ENCODE peak calls at places on chromosomes 7 and 10, in seven cellular contexts. C is uterus, W is body of pancreas, T is HCT116, E is prostate gland, F is heart left ventricle, S is A549. N is an unnamed sample.

GRCh38 chr10:34008641-34009040 is 674.2 kb upstream of the NRP1 start:
- DNase-seq in C (no peak), W (no peak), T (no peak), E (no peak), F (no peak), S (no peak), N (no peak)

GRCh38 chr7:93860261-93860660 is 30.3 kb downstream of the TFPI2 start:
- DNase-seq in C (no peak), W (no peak), T (no peak), E (no peak), F (no peak), S (no peak), N (no peak)

GRCh38 chr10:35372329-35372728 is 36.0 kb downstream of the CCNY start:
- DNase-seq in C (peak), W (no peak), T (no peak), E (no peak), F (peak), S (no peak), N (no peak)

GRCh38 chr10:71713135-71714040 is 6.2 kb downstream of the C10orf105 start:
- DNase-seq in C (peak), W (peak), T (no peak), E (peak), F (peak), S (no peak), N (peak)

GRCh38 chr10:104089621-104090020 is 3.9 kb upstream of the COL17A1 start:
- DNase-seq in C (no peak), W (no peak), T (no peak), E (no peak), F (no peak), S (no peak), N (no peak)

GRCh38 chr10:11936389-11937152 is 106.0 kb downstream of the UPF2 start:
- DNase-seq in C (no peak), W (no peak), T (no peak), E (no peak), F (no peak), S (no peak), N (no peak)

GRCh38 chr7:39217752-39218151 is 240.0 kb downstream of the POU6F2 start:
- DNase-seq in C (no peak), W (no peak), T (no peak), E (no peak), F (no peak), S (no peak), N (no peak)

GRCh38 chr7:37097983-37098382 is 350.7 kb downstream of the ELMO1 start:
- DNase-seq in C (no peak), W (no peak), T (no peak), E (no peak), F (no peak), S (no peak), N (no peak)

GRCh38 chr7:6251653-6252052 is 20.8 kb downstream of the CYTH3 start:
- DNase-seq in C (no peak), W (no peak), T (no peak), E (no peak), F (no peak), S (no peak), N (no peak)

GRCh38 chr7:54841772-54842707 is 83.0 kb upstream of the SEC61G start:
- DNase-seq in C (no peak), W (peak), T (peak), E (no peak), F (no peak), S (peak), N (no peak)

GRCh38 chr7:24717694-24718320 is 39.5 kb downstream of the GSDME start:
- DNase-seq in C (no peak), W (no peak), T (no peak), E (no peak), F (no peak), S (no peak), N (no peak)

GRCh38 chr10:130557181-130557580 is 421.0 kb downstream of the GLRX3 start:
- DNase-seq in C (no peak), W (no peak), T (no peak), E (no peak), F (no peak), S (no peak), N (no peak)

GRCh38 chr10:59106441-59106840 is 70.0 kb upstream of the PHYHIPL start:
- DNase-seq in C (no peak), W (no peak), T (no peak), E (no peak), F (no peak), S (no peak), N (no peak)

GRCh38 chr10:63072951-63073350 is 60.2 kb upstream of the NRBF2 start:
- DNase-seq in C (no peak), W (no peak), T (no peak), E (no peak), F (no peak), S (no peak), N (no peak)

GRCh38 chr10:127976701-127977367 is 69.9 kb downstream of the PTPRE start:
- DNase-seq in C (no peak), W (no peak), T (no peak), E (no peak), F (no peak), S (no peak), N (peak)

GRCh38 chr10:99536400-99537254 is 3.9 kb downstream of the NKX2-3 start:
- DNase-seq in C (no peak), W (no peak), T (no peak), E (no peak), F (no peak), S (no peak), N (no peak)

GRCh38 chr10:48885376-48885775 is 54.3 kb downstream of the LRRC18 start:
- DNase-seq in C (no peak), W (no peak), T (peak), E (no peak), F (no peak), S (peak), N (no peak)

GRCh38 chr7:36127075-36127740 is 25.8 kb upstream of the EEPD1 start:
- DNase-seq in C (no peak), W (no peak), T (no peak), E (no peak), F (peak), S (no peak), N (no peak)

GRCh38 chr10:70502406-70502805 is 23.8 kb downstream of the PALD1 start:
- DNase-seq in C (no peak), W (no peak), T (no peak), E (no peak), F (no peak), S (no peak), N (no peak)

GRCh38 chr7:138074540-138074939 is 1.7 kb upstream of the AKR1D1 start:
- DNase-seq in C (no peak), W (no peak), T (no peak), E (no peak), F (no peak), S (no peak), N (no peak)

GRCh38 chr7:44575054-44575453 is 1.3 kb upstream of the DDX56 start:
- DNase-seq in C (no peak), W (no peak), T (no peak), E (no peak), F (no peak), S (no peak), N (no peak)

GRCh38 chr7:44576228-44576627 is 2.5 kb upstream of the DDX56 start:
- DNase-seq in C (no peak), W (no peak), T (no peak), E (no peak), F (no peak), S (no peak), N (no peak)

GRCh38 chr7:44572771-44573170 is 937 bp downstream of the DDX56 start:
- DNase-seq in C (no peak), W (no peak), T (no peak), E (no peak), F (no peak), S (no peak), N (no peak)

GRCh38 chr7:44574286-44574872 is 671 bp upstream of the DDX56 start:
- DNase-seq in C (no peak), W (no peak), T (no peak), E (no peak), F (no peak), S (no peak), N (no peak)

DNA sequence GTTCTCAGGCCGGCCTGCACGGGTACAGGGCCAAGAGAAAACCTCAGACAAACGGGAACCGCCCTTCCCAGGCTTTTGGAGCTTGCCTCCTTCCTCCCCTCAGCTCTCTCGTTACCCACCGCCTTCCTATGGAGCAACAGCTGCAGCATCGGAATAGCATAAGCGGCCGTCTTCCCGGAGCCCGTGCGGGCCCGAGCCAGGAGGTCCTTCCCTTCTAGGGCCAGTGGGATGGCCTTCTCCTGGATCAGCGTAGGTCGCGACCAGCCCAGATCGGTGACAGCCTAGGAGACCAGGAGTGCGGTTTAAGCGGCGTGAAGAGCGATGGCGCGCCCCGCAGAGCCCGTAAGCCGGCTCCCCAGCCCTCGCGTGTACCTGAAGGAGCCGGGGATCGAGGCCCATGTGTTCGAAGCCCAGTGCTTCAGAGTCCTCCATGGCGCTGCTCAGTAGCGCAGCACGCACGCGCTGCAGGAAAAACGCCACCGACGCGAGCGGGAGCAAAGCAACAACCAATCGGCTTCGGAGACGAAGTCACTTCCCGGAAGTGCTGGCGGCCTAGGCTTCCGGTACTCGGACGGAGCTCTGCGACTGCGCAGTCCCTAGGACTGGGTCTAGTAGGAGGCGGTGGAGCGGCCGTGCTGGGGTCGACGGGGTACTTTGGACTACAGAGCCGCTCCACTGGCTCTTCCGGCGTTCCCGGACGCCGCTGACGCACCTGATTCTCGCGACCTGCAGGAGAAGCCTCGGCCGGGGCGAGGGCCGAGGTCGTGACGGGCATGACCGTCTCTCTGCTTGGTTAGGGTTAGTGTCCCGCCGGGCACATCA is at the start of gene DDX56:
- DNase-seq in C (peak), W (peak), T (peak), E (peak), F (peak), S (peak), N (peak)
- H3K4me3 ChIP-seq in C (peak), W (peak), T (peak), E (peak), F (peak), S (peak), N (peak)

GRCh38 chr10:79446451-79447020 is 1.1 kb upstream of the ZCCHC24 start:
- DNase-seq in C (peak), W (peak), T (no peak), E (peak), F (peak), S (no peak), N (peak)
- TF ChIP-seq POLR2A in C (no peak), W (no peak), T (no peak), E (no peak), F (no peak), S (no peak), N (no peak)

DNA sequence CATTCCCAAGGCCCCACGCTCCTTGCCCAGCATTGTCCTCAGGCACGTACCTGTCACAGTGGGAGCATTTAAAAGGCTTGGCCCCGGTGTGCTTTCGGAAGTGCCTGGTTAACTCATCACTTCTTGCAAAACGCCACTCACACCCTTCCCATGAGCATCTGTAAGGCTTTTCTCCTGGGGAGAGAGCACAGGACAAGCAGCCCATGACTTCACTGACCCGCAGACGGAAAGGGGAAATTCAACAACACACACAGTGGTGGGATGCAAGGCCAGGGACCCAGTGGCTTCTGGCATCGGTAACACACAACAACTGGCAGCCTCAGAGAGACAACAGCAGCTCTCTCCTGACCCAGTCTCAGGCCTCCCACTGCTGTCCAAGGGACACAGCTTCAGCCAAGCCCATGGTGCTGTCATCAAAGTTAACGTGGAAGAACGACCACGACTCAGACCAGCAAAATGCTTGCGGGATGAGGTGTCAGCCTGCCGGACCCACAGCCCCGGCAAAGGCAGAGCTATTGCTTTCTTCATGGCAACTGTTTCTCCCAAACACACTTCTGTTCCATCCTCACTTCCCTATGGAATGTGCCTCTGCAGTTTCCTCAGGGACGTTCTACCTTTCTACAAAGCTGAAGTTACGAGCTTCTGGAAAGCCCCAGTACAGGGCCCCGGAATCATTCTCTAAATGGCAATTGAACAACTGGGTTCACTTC is 4.8 kb downstream of the KLF6 start:
- DNase-seq in C (no peak), W (peak), T (no peak), E (no peak), F (no peak), S (no peak), N (no peak)
- H3K4me3 ChIP-seq in C (peak), W (no peak), T (no peak), E (no peak), F (peak), S (peak), N (peak)

GRCh38 chr7:139681812-139682135 is 96.0 kb downstream of the HIPK2 start:
- DNase-seq in C (no peak), W (no peak), T (no peak), E (no peak), F (no peak), S (no peak), N (no peak)
- TF ChIP-seq POLR2A in C (no peak), W (no peak), T (no peak), E (no peak), F (no peak), S (no peak), N (no peak)

DNA sequence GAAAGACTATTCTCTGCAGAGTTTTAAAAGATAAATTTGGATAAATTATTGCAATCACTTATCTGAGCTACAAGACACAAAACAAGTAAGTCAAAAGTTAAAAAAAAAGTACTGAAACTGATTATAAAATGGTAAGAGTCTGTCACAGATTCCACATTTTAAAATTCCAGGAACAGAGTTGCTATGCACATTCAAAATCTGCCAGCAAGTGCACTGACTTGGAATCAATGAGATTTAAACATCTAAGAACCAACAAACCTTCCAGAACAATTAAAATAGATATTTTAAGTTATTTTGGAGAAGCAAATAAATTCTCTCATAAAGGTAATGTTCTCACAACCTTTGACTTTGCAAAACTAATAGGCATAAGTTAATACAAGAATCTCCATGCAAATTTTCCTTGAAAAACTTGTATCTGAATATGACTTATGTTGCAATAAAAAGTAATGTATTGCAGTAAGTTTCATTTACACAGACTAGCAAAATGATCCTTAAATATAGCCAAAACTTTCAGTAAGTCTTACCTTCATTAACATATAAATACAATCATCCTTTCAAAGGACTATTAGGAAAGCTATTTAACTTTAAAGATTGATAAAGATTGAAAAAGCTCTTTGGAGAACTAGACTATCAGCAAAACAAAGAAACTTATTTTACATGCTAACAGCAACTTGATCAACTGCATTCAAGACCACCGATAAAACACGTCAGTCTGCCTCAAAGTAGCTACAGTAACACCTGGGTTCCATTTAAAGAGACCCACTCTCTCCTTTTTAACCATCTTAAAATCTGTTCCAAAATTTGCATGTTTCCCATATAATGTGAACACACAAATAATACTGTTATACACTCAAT is 4.4 kb downstream of the ETV1 start:
- DNase-seq in C (no peak), W (no peak), T (no peak), E (no peak), F (no peak), S (no peak), N (no peak)
- H3K4me3 ChIP-seq in C (no peak), W (no peak), T (no peak), E (no peak), F (peak), S (no peak), N (no peak)

GRCh38 chr10:103041391-103041790 is 123.3 kb downstream of the CNNM2 start:
- DNase-seq in C (no peak), W (no peak), T (no peak), E (no peak), F (no peak), S (no peak), N (no peak)

GRCh38 chr10:103040424-103040823 is 122.3 kb downstream of the CNNM2 start:
- DNase-seq in C (no peak), W (no peak), T (no peak), E (no peak), F (no peak), S (no peak), N (no peak)

GRCh38 chr10:103042908-103043307 is 124.8 kb downstream of the CNNM2 start:
- DNase-seq in C (no peak), W (no peak), T (no peak), E (no peak), F (no peak), S (peak), N (no peak)

GRCh38 chr10:103042129-103042528 is 124.0 kb downstream of the CNNM2 start:
- DNase-seq in C (no peak), W (no peak), T (no peak), E (no peak), F (no peak), S (no peak), N (no peak)

GRCh38 chr10:103038570-103038969 is 120.5 kb downstream of the CNNM2 start:
- DNase-seq in C (no peak), W (no peak), T (no peak), E (no peak), F (no peak), S (no peak), N (no peak)
- TF ChIP-seq POLR2A in C (no peak), W (no peak), T (no peak), E (no peak), F (no peak), S (no peak), N (no peak)

GRCh38 chr7:23247602-23248335 is 1.2 kb downstream of the GPNMB start:
- DNase-seq in C (peak), W (no peak), T (no peak), E (no peak), F (peak), S (no peak), N (peak)
- H3K4me3 ChIP-seq in C (peak), W (no peak), T (no peak), E (peak), F (peak), S (no peak), N (peak)

N was measured in adrenal gland.